ENCODE peak calls at places on chromosomes 2 and 18, in four cellular contexts. N is IMR-90, G is mesendoderm, A is H1. Z is an unnamed sample.

GRCh38 chr2:115946341-115946740 is 1503.9 kb downstream of the DPP10 start:
- DNase-seq in N (no peak), G (no peak), A (no peak), Z (no peak)

GRCh38 chr2:64839844-64840243 is 149.4 kb upstream of the SLC1A4 start:
- DNase-seq in N (no peak), G (no peak), A (no peak), Z (no peak)

GRCh38 chr2:86305195-86305975 is 32.0 kb downstream of the REEP1 start:
- DNase-seq in N (no peak), G (no peak), A (no peak), Z (no peak)

GRCh38 chr2:210994104-210994503 is 437.7 kb downstream of the CPS1 start:
- DNase-seq in N (no peak), G (no peak), A (no peak), Z (no peak)

GRCh38 chr2:85264471-85264870 is 63.3 kb downstream of the TGOLN2 start:
- DNase-seq in N (peak; percentile 33), G (peak; percentile 89), A (no peak), Z (no peak)

GRCh38 chr2:201261471-201261870 is 1.1 kb downstream of the CASP8 start:
- DNase-seq in N (no peak), G (no peak), A (no peak), Z (no peak)

GRCh38 chr18:35408843-35409261 is 31.7 kb upstream of the ZNF396 start:
- DNase-seq in N (no peak), G (no peak), A (no peak), Z (no peak)

GRCh38 chr2:37856101-37856751 is 68.9 kb upstream of the RMDN2 start:
- DNase-seq in N (no peak), G (no peak), A (no peak), Z (no peak)

GRCh38 chr2:209771474-209772292 is at the start of gene UNC80:
- DNase-seq in N (peak; percentile 36), G (peak; percentile 83), A (peak; percentile 95), Z (peak; percentile 85)

GRCh38 chr2:177143444-177143843 is 69.2 kb upstream of the HNRNPA3 start:
- DNase-seq in N (peak; percentile 66), G (peak; percentile 66), A (no peak), Z (no peak)

DNA sequence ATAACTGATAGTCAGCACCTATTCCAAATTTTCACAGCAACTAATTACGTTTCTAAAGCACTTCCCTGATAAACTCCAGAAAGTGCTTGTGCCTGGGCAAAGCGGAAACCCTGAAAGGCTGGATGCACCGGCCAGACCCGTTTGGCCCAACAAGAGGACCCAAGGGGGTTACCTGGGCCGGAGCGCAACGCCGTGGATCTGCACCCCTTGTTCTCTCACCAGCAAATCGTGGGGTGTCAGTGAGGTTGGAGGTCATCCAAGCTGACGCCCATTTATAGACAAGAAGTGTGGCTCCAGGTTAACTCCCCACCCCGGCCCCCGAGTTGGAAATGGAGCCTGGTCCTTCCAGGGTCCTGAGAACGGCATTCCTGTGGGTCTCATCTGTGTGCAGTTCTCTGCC is 167.0 kb upstream of the HDAC4 start:
- DNase-seq in N (no peak), G (no peak), A (no peak), Z (no peak)
- H2AK5ac ChIP-seq in N (no peak overlapping the region), G (no peak overlapping the region), A (no peak overlapping the region), Z (no peak overlapping the region)

DNA sequence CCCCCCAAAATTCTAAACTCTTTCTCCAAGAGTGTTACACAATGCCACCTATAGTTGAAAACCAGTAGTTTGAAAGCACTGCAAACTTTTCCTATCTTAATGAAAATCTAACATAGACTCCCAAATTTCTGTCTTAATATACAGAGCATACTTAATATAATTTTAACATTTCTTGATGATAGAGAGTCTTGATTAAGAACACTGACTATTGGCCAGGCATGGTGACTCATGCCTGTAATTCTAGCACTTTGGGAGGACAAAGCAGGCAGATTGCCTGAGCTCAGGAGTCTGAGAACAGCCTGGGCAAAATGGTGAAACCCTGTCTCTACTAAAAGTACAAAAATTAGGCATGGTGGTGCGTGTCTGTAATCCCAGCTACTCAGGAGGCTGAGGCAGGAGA is 34.2 kb downstream of the ASXL2 start:
- DNase-seq in N (peak; percentile 65), G (no peak), A (no peak), Z (no peak)
- H3K56ac ChIP-seq in N (no peak overlapping the region), G (no peak overlapping the region), A (no peak overlapping the region), Z (no peak overlapping the region)

GRCh38 chr2:187993516-187993915 is 298.2 kb upstream of the GULP1 start:
- DNase-seq in N (peak; percentile 54), G (peak; percentile 43), A (no peak), Z (no peak)

GRCh38 chr2:187996630-187997029 is 295.0 kb upstream of the GULP1 start:
- DNase-seq in N (no peak), G (no peak), A (no peak), Z (no peak)

GRCh38 chr2:187995556-187995955 is 296.1 kb upstream of the GULP1 start:
- DNase-seq in N (no peak), G (no peak), A (no peak), Z (peak; percentile 53)

GRCh38 chr2:187991389-187991788 is 300.3 kb upstream of the GULP1 start:
- DNase-seq in N (no peak), G (no peak), A (no peak), Z (no peak)

GRCh38 chr2:187994464-187995331 is 297.0 kb upstream of the GULP1 start:
- DNase-seq in N (peak; percentile 36), G (peak; percentile 58), A (no peak), Z (peak; percentile 38)
- H2AK5ac ChIP-seq in N (peak overlapping the region; percentile 12), G (no peak overlapping the region), A (peak overlapping the region; percentile 92), Z (no peak overlapping the region)

GRCh38 chr18:9642799-9643445 is 28.6 kb upstream of the PPP4R1 start:
- DNase-seq in N (no peak), G (peak; percentile 75), A (no peak), Z (no peak)

GRCh38 chr18:9647496-9648323 is 33.4 kb upstream of the PPP4R1 start:
- DNase-seq in N (no peak), G (no peak), A (no peak), Z (no peak)

GRCh38 chr18:9648431-9649163 is 34.2 kb upstream of the PPP4R1 start:
- DNase-seq in N (no peak), G (no peak), A (no peak), Z (no peak)

GRCh38 chr18:9638886-9639285 is 24.5 kb upstream of the PPP4R1 start:
- DNase-seq in N (no peak), G (no peak), A (no peak), Z (no peak)

GRCh38 chr18:9643549-9643948 is 29.2 kb upstream of the PPP4R1 start:
- DNase-seq in N (peak; percentile 97), G (peak; percentile 99), A (no peak), Z (peak; percentile 76)
- H3K56ac ChIP-seq in N (peak overlapping the region; percentile 77), G (no peak overlapping the region), A (no peak overlapping the region), Z (no peak overlapping the region)